ENCODE peak calls at places on chromosome 19, in eight cellular contexts. One of them, this sample, is unnamed.

GRCh38 chr19:3585301-3586123 is at the start of gene GIPC3:
- DNase-seq in dorsolateral prefrontal cortex: no peak
- DNase-seq in pancreas: no peak
- DNase-seq in DND-41: no peak
- DNase-seq in bronchial epithelial cell: no peak
- DNase-seq in fibroblast of villous mesenchyme: no peak
- DNase-seq in body of pancreas: no peak
- DNase-seq in IMR-90: no peak
- DNase-seq in this sample: no peak

GRCh38 chr19:14519860-14520407 is 1.7 kb upstream of the DNAJB1 start:
- DNase-seq in IMR-90: peak; percentile 88
- DNase-seq in DND-41: no peak
- DNase-seq in pancreas: no peak
- DNase-seq in fibroblast of villous mesenchyme: no peak
- DNase-seq in dorsolateral prefrontal cortex: no peak
- DNase-seq in bronchial epithelial cell: peak; percentile 93
- DNase-seq in body of pancreas: peak; percentile 36
- DNase-seq in this sample: no peak

GRCh38 chr19:56120371-56121179 is 520 bp downstream of the ZNF787 start:
- DNase-seq in dorsolateral prefrontal cortex: peak; percentile 36
- DNase-seq in IMR-90: peak; percentile 71
- DNase-seq in fibroblast of villous mesenchyme: peak; percentile 69
- DNase-seq in bronchial epithelial cell: peak; percentile 32
- DNase-seq in body of pancreas: peak; percentile 86
- DNase-seq in pancreas: peak; percentile 91
- DNase-seq in DND-41: peak; percentile 85
- DNase-seq in this sample: peak; percentile 53

GRCh38 chr19:35041548-35042055 is at the start of gene HPN:
- DNase-seq in body of pancreas: peak; percentile 86
- DNase-seq in DND-41: no peak
- DNase-seq in fibroblast of villous mesenchyme: no peak
- DNase-seq in dorsolateral prefrontal cortex: no peak
- DNase-seq in pancreas: peak; percentile 90
- DNase-seq in IMR-90: no peak
- DNase-seq in bronchial epithelial cell: no peak
- DNase-seq in this sample: no peak

GRCh38 chr19:17766543-17767131 is 15.4 kb downstream of the FCHO1 start:
- DNase-seq in bronchial epithelial cell: peak; percentile 66
- DNase-seq in pancreas: peak; percentile 70
- DNase-seq in body of pancreas: peak; percentile 81
- DNase-seq in DND-41: no peak
- DNase-seq in dorsolateral prefrontal cortex: peak; percentile 81
- DNase-seq in fibroblast of villous mesenchyme: peak; percentile 80
- DNase-seq in IMR-90: peak; percentile 77
- DNase-seq in this sample: peak; percentile 83

GRCh38 chr19:32483574-32483973 is 78.0 kb downstream of the DPY19L3 start:
- DNase-seq in pancreas: no peak
- DNase-seq in bronchial epithelial cell: no peak
- DNase-seq in body of pancreas: no peak
- DNase-seq in dorsolateral prefrontal cortex: no peak
- DNase-seq in fibroblast of villous mesenchyme: no peak
- DNase-seq in DND-41: no peak
- DNase-seq in IMR-90: no peak
- DNase-seq in this sample: no peak

GRCh38 chr19:55601127-55601526 is 1.0 kb downstream of the ZNF524 start:
- DNase-seq in bronchial epithelial cell: peak; percentile 86
- DNase-seq in dorsolateral prefrontal cortex: no peak
- DNase-seq in pancreas: no peak
- DNase-seq in IMR-90: no peak
- DNase-seq in fibroblast of villous mesenchyme: no peak
- DNase-seq in DND-41: no peak
- DNase-seq in body of pancreas: no peak
- DNase-seq in this sample: no peak

GRCh38 chr19:55473613-55474012 is 2.8 kb upstream of the ZNF628 start:
- DNase-seq in IMR-90: no peak
- DNase-seq in DND-41: no peak
- DNase-seq in body of pancreas: no peak
- DNase-seq in bronchial epithelial cell: no peak
- DNase-seq in dorsolateral prefrontal cortex: no peak
- DNase-seq in pancreas: no peak
- DNase-seq in fibroblast of villous mesenchyme: peak; percentile 76
- DNase-seq in this sample: no peak

GRCh38 chr19:33796164-33797100 is at the start of gene KCTD15:
- DNase-seq in bronchial epithelial cell: no peak
- DNase-seq in DND-41: no peak
- DNase-seq in IMR-90: peak; percentile 31
- DNase-seq in pancreas: peak; percentile 44
- DNase-seq in dorsolateral prefrontal cortex: no peak
- DNase-seq in fibroblast of villous mesenchyme: peak; percentile 49
- DNase-seq in body of pancreas: peak; percentile 59
- DNase-seq in this sample: no peak

GRCh38 chr19:33407716-33408115 is 34.2 kb downstream of the CEBPG start:
- DNase-seq in pancreas: no peak
- DNase-seq in dorsolateral prefrontal cortex: no peak
- DNase-seq in bronchial epithelial cell: no peak
- DNase-seq in body of pancreas: no peak
- DNase-seq in IMR-90: no peak
- DNase-seq in fibroblast of villous mesenchyme: no peak
- DNase-seq in DND-41: no peak
- DNase-seq in this sample: no peak

GRCh38 chr19:56507446-56508281 is at the start of gene ZNF471:
- DNase-seq in pancreas: peak; percentile 97
- DNase-seq in DND-41: peak; percentile 95
- DNase-seq in dorsolateral prefrontal cortex: peak; percentile 98
- DNase-seq in fibroblast of villous mesenchyme: peak; percentile 97
- DNase-seq in bronchial epithelial cell: peak; percentile 95
- DNase-seq in IMR-90: peak; percentile 98
- DNase-seq in body of pancreas: peak; percentile 96
- DNase-seq in this sample: peak; percentile 98

GRCh38 chr19:31112158-31112557 is 237.1 kb downstream of the TSHZ3 start:
- DNase-seq in DND-41: no peak
- DNase-seq in IMR-90: no peak
- DNase-seq in fibroblast of villous mesenchyme: no peak
- DNase-seq in body of pancreas: no peak
- DNase-seq in pancreas: no peak
- DNase-seq in bronchial epithelial cell: no peak
- DNase-seq in dorsolateral prefrontal cortex: no peak
- DNase-seq in this sample: no peak

GRCh38 chr19:55390461-55390880 is 4.7 kb downstream of the RPL28 start:
- DNase-seq in IMR-90: no peak
- DNase-seq in pancreas: no peak
- DNase-seq in DND-41: peak; percentile 49
- DNase-seq in bronchial epithelial cell: no peak
- DNase-seq in dorsolateral prefrontal cortex: no peak
- DNase-seq in body of pancreas: no peak
- DNase-seq in fibroblast of villous mesenchyme: no peak
- DNase-seq in this sample: peak; percentile 37

GRCh38 chr19:13841339-13842293 is 35.3 kb upstream of the NANOS3 start:
- DNase-seq in pancreas: peak; percentile 44
- DNase-seq in fibroblast of villous mesenchyme: no peak
- DNase-seq in DND-41: no peak
- DNase-seq in dorsolateral prefrontal cortex: no peak
- DNase-seq in body of pancreas: peak; percentile 52
- DNase-seq in bronchial epithelial cell: no peak
- DNase-seq in IMR-90: no peak
- DNase-seq in this sample: no peak

GRCh38 chr19:39506944-39507714 is 7.8 kb upstream of the SELENOV start:
- DNase-seq in bronchial epithelial cell: peak; percentile 44
- DNase-seq in pancreas: no peak
- DNase-seq in body of pancreas: no peak
- DNase-seq in dorsolateral prefrontal cortex: no peak
- DNase-seq in fibroblast of villous mesenchyme: peak; percentile 55
- DNase-seq in DND-41: no peak
- DNase-seq in IMR-90: peak; percentile 67
- DNase-seq in this sample: peak; percentile 41

GRCh38 chr19:42254083-42254849 is 662 bp downstream of the ERF start:
- DNase-seq in DND-41: peak; percentile 83
- DNase-seq in dorsolateral prefrontal cortex: peak; percentile 78
- DNase-seq in IMR-90: peak; percentile 32
- DNase-seq in fibroblast of villous mesenchyme: peak; percentile 63
- DNase-seq in body of pancreas: peak; percentile 77
- DNase-seq in pancreas: peak; percentile 73
- DNase-seq in bronchial epithelial cell: no peak
- DNase-seq in this sample: no peak

GRCh38 chr19:21462540-21462939 is 42.9 kb upstream of the ZNF429 start:
- DNase-seq in pancreas: no peak
- DNase-seq in dorsolateral prefrontal cortex: no peak
- DNase-seq in bronchial epithelial cell: no peak
- DNase-seq in DND-41: peak; percentile 20
- DNase-seq in body of pancreas: no peak
- DNase-seq in IMR-90: no peak
- DNase-seq in fibroblast of villous mesenchyme: no peak
- DNase-seq in this sample: no peak
- H3K4me3 ChIP-seq in pancreas: no peak overlapping the region
- H3K4me3 ChIP-seq in dorsolateral prefrontal cortex: no peak overlapping the region
- H3K4me3 ChIP-seq in bronchial epithelial cell: no peak overlapping the region
- H3K4me3 ChIP-seq in DND-41: peak overlapping the region; percentile 92
- H3K4me3 ChIP-seq in body of pancreas: no peak overlapping the region
- H3K4me3 ChIP-seq in IMR-90: no peak overlapping the region
- H3K4me3 ChIP-seq in fibroblast of villous mesenchyme: no peak overlapping the region
- H3K4me3 ChIP-seq in this sample: no peak overlapping the region

DNA sequence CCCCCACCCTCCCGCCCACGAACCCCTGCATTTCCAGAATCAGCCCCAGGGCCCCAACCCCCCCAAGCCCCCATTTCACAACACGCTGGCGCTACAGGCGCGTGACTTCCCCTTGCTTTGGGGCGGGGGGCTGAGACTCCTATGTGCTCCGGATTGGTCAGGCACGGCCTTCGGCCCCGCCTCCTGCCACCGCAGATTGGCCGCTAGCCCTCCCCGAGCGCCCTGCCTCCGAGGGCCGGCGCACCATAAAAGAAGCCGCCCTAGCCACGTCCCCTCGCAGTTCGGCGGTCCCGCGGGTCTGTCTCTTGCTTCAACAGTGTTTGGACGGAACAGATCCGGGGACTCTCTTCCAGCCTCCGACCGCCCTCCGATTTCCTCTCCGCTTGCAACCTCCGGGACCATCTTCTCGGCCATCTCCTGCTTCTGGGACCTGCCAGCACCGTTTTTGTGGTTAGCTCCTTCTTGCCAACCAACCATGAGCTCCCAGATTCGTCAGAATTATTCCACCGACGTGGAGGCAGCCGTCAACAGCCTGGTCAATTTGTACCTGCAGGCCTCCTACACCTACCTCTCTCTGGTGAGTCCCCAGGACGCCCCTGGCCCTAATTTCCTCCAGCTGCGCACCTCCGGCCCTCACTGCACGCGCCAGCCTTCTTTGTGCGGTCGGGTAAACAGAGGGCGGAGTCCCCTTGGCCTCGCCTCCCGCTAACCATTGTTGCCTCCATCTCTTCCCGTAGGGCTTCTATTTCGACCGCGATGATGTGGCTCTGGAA is at the start of gene FTL:
- DNase-seq in IMR-90: peak; percentile 94
- DNase-seq in DND-41: peak; percentile 96
- DNase-seq in dorsolateral prefrontal cortex: peak; percentile 98
- DNase-seq in pancreas: peak; percentile 94
- DNase-seq in body of pancreas: peak; percentile 96
- DNase-seq in bronchial epithelial cell: peak; percentile 73
- DNase-seq in fibroblast of villous mesenchyme: peak; percentile 98
- DNase-seq in this sample: peak; percentile 96
- TF ChIP-seq CTCF in IMR-90: no peak
- TF ChIP-seq CTCF in DND-41: no peak
- TF ChIP-seq CTCF in dorsolateral prefrontal cortex: no peak
- TF ChIP-seq CTCF in pancreas: no peak
- TF ChIP-seq CTCF in body of pancreas: peak; percentile 2
- TF ChIP-seq CTCF in bronchial epithelial cell: no peak
- TF ChIP-seq CTCF in fibroblast of villous mesenchyme: no peak
- TF ChIP-seq CTCF in this sample: no peak

GRCh38 chr19:54364775-54365257 is at the start of gene LAIR1:
- DNase-seq in IMR-90: no peak
- DNase-seq in bronchial epithelial cell: no peak
- DNase-seq in fibroblast of villous mesenchyme: no peak
- DNase-seq in body of pancreas: no peak
- DNase-seq in pancreas: no peak
- DNase-seq in DND-41: peak; percentile 85
- DNase-seq in dorsolateral prefrontal cortex: no peak
- DNase-seq in this sample: no peak
- H3K4me3 ChIP-seq in IMR-90: no peak within 1 kb of the TSS
- H3K4me3 ChIP-seq in bronchial epithelial cell: no peak within 1 kb of the TSS
- H3K4me3 ChIP-seq in fibroblast of villous mesenchyme: no peak within 1 kb of the TSS
- H3K4me3 ChIP-seq in body of pancreas: no peak within 1 kb of the TSS
- H3K4me3 ChIP-seq in pancreas: no peak within 1 kb of the TSS
- H3K4me3 ChIP-seq in DND-41: peak within 1 kb of the TSS; percentile 81
- H3K4me3 ChIP-seq in dorsolateral prefrontal cortex: peak within 1 kb of the TSS; percentile 43
- H3K4me3 ChIP-seq in this sample: no peak within 1 kb of the TSS

GRCh38 chr19:46490774-46491173 is 4.9 kb downstream of the PNMA8B start:
- DNase-seq in dorsolateral prefrontal cortex: no peak
- DNase-seq in IMR-90: no peak
- DNase-seq in pancreas: no peak
- DNase-seq in body of pancreas: no peak
- DNase-seq in DND-41: no peak
- DNase-seq in bronchial epithelial cell: no peak
- DNase-seq in fibroblast of villous mesenchyme: no peak
- DNase-seq in this sample: no peak

GRCh38 chr19:46487178-46487801 is 8.4 kb downstream of the PNMA8B start:
- DNase-seq in pancreas: no peak
- DNase-seq in fibroblast of villous mesenchyme: no peak
- DNase-seq in IMR-90: no peak
- DNase-seq in body of pancreas: no peak
- DNase-seq in bronchial epithelial cell: no peak
- DNase-seq in dorsolateral prefrontal cortex: no peak
- DNase-seq in DND-41: no peak
- DNase-seq in this sample: no peak

GRCh38 chr19:46487802-46488445 is 7.7 kb downstream of the PNMA8B start:
- DNase-seq in dorsolateral prefrontal cortex: peak; percentile 79
- DNase-seq in body of pancreas: peak; percentile 84
- DNase-seq in pancreas: peak; percentile 59
- DNase-seq in IMR-90: peak; percentile 63
- DNase-seq in DND-41: peak; percentile 70
- DNase-seq in fibroblast of villous mesenchyme: peak; percentile 72
- DNase-seq in bronchial epithelial cell: peak; percentile 31
- DNase-seq in this sample: peak; percentile 42

GRCh38 chr19:46488551-46488950 is 7.1 kb downstream of the PNMA8B start:
- DNase-seq in body of pancreas: no peak
- DNase-seq in pancreas: no peak
- DNase-seq in IMR-90: no peak
- DNase-seq in bronchial epithelial cell: no peak
- DNase-seq in dorsolateral prefrontal cortex: no peak
- DNase-seq in fibroblast of villous mesenchyme: no peak
- DNase-seq in DND-41: no peak
- DNase-seq in this sample: no peak

DNA sequence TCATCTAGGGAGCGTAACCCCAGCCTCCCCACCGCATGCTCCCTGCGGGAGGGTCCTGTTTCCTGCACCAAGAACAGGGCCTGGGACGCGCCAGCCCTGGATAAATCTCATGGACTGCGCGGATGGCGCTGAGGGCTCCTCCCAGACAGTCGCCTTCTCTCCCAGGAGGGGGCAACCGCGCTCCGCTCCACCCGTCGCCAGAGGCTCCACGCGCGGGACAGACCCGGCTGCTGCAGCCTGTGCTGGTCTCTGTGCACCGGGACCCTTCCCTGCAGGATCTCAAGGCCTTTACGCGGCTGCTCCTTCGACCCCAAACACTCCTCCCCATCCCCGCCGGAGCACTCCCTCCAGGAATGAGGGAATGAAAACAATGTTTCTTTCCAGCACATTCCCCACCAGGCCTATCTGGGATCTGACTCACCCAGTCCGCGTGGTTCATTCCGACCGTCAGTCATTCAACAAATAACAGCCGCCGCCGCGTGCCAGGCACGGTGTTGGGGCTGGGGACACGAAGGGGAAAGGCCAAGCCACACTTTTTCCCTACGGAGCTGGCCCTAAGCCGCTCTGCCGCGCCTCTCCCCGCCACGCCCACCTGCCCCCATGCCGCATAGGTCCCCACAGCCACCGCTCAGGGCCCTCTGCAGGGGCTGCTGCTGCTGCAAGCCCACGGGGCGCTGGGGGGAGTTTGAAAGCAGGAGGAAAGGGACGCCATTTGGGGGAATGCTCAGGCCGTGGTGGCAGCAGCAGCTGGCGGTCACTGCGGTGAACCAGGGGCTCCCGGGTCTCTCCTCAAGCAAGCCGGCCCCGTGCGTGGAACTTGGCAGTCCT is 6.0 kb downstream of the PNMA8B start:
- DNase-seq in pancreas: no peak
- DNase-seq in fibroblast of villous mesenchyme: peak; percentile 69
- DNase-seq in bronchial epithelial cell: no peak
- DNase-seq in DND-41: no peak
- DNase-seq in body of pancreas: no peak
- DNase-seq in dorsolateral prefrontal cortex: peak; percentile 50
- DNase-seq in IMR-90: peak; percentile 62
- DNase-seq in this sample: peak; percentile 71
- TF ChIP-seq CTCF in pancreas: peak; percentile 10
- TF ChIP-seq CTCF in fibroblast of villous mesenchyme: peak; percentile 47
- TF ChIP-seq CTCF in bronchial epithelial cell: peak; percentile 8
- TF ChIP-seq CTCF in DND-41: no peak
- TF ChIP-seq CTCF in body of pancreas: peak; percentile 34
- TF ChIP-seq CTCF in dorsolateral prefrontal cortex: peak; percentile 65
- TF ChIP-seq CTCF in IMR-90: no peak
- TF ChIP-seq CTCF in this sample: peak; percentile 62